ENCODE peak calls at places on chromosome 3, in seven cellular contexts. One of them, this sample, is unnamed.

GRCh38 chr3:105328338-105328730 is 38.4 kb upstream of the ALCAM start:
- DNase-seq in NCI-H2029: no peak
- DNase-seq in psoas muscle: no peak
- DNase-seq in MCF 10A: peak; percentile 71
- DNase-seq in GM06990: no peak
- DNase-seq in choroid plexus epithelial cell: no peak
- DNase-seq in HCT116: no peak
- DNase-seq in this sample: no peak

GRCh38 chr3:77232557-77232956 is 192.7 kb downstream of the ROBO2 start:
- DNase-seq in NCI-H2029: no peak
- DNase-seq in psoas muscle: no peak
- DNase-seq in MCF 10A: no peak
- DNase-seq in GM06990: no peak
- DNase-seq in choroid plexus epithelial cell: no peak
- DNase-seq in HCT116: no peak
- DNase-seq in this sample: no peak

GRCh38 chr3:126354776-126355175 is 2.4 kb downstream of the KLF15 start:
- DNase-seq in NCI-H2029: no peak
- DNase-seq in psoas muscle: no peak
- DNase-seq in MCF 10A: no peak
- DNase-seq in GM06990: no peak
- DNase-seq in choroid plexus epithelial cell: no peak
- DNase-seq in HCT116: no peak
- DNase-seq in this sample: no peak

GRCh38 chr3:122055215-122055614 is at the start of gene CD86:
- DNase-seq in NCI-H2029: no peak
- DNase-seq in psoas muscle: no peak
- DNase-seq in MCF 10A: no peak
- DNase-seq in GM06990: peak; percentile 76
- DNase-seq in choroid plexus epithelial cell: no peak
- DNase-seq in HCT116: no peak
- DNase-seq in this sample: no peak

GRCh38 chr3:157868168-157868567 is 238.1 kb downstream of the SHOX2 start:
- DNase-seq in NCI-H2029: no peak
- DNase-seq in psoas muscle: no peak
- DNase-seq in MCF 10A: peak; percentile 14
- DNase-seq in GM06990: no peak
- DNase-seq in choroid plexus epithelial cell: peak; percentile 50
- DNase-seq in HCT116: no peak
- DNase-seq in this sample: no peak

GRCh38 chr3:47227678-47228077 is 54.9 kb downstream of the KIF9 start:
- DNase-seq in NCI-H2029: no peak
- DNase-seq in psoas muscle: no peak
- DNase-seq in MCF 10A: no peak
- DNase-seq in GM06990: no peak
- DNase-seq in choroid plexus epithelial cell: peak; percentile 8
- DNase-seq in HCT116: no peak
- DNase-seq in this sample: no peak

GRCh38 chr3:117751691-117752090 is 1042.1 kb downstream of the TUSC7 start:
- DNase-seq in NCI-H2029: no peak
- DNase-seq in psoas muscle: no peak
- DNase-seq in MCF 10A: no peak
- DNase-seq in GM06990: no peak
- DNase-seq in choroid plexus epithelial cell: no peak
- DNase-seq in HCT116: no peak
- DNase-seq in this sample: no peak

GRCh38 chr3:37979798-37980476 is 10.6 kb upstream of the VILL start:
- DNase-seq in NCI-H2029: no peak
- DNase-seq in psoas muscle: no peak
- DNase-seq in MCF 10A: no peak
- DNase-seq in GM06990: no peak
- DNase-seq in choroid plexus epithelial cell: no peak
- DNase-seq in HCT116: no peak
- DNase-seq in this sample: no peak

GRCh38 chr3:102123590-102124190 is 274.4 kb downstream of the NFKBIZ start:
- DNase-seq in NCI-H2029: no peak
- DNase-seq in psoas muscle: no peak
- DNase-seq in MCF 10A: peak; percentile 47
- DNase-seq in GM06990: no peak
- DNase-seq in choroid plexus epithelial cell: peak; percentile 28
- DNase-seq in HCT116: no peak
- DNase-seq in this sample: no peak

GRCh38 chr3:26574766-26575165 is 47.8 kb upstream of the LRRC3B start:
- DNase-seq in NCI-H2029: no peak
- DNase-seq in psoas muscle: no peak
- DNase-seq in MCF 10A: no peak
- DNase-seq in GM06990: no peak
- DNase-seq in choroid plexus epithelial cell: no peak
- DNase-seq in HCT116: no peak
- DNase-seq in this sample: no peak

GRCh38 chr3:139037478-139037877 is 7.2 kb downstream of the PRR23C start:
- DNase-seq in NCI-H2029: no peak
- DNase-seq in psoas muscle: no peak
- DNase-seq in MCF 10A: no peak
- DNase-seq in GM06990: no peak
- DNase-seq in choroid plexus epithelial cell: no peak
- DNase-seq in HCT116: no peak
- DNase-seq in this sample: no peak

GRCh38 chr3:186772886-186773417 is 10.4 kb upstream of the EIF4A2 start:
- DNase-seq in NCI-H2029: no peak
- DNase-seq in psoas muscle: peak; percentile 72
- DNase-seq in MCF 10A: no peak
- DNase-seq in GM06990: peak; percentile 85
- DNase-seq in choroid plexus epithelial cell: no peak
- DNase-seq in HCT116: no peak
- DNase-seq in this sample: peak; percentile 6

GRCh38 chr3:48587686-48588085 is 7.4 kb downstream of the COL7A1 start:
- DNase-seq in NCI-H2029: no peak
- DNase-seq in psoas muscle: no peak
- DNase-seq in MCF 10A: no peak
- DNase-seq in GM06990: no peak
- DNase-seq in choroid plexus epithelial cell: no peak
- DNase-seq in HCT116: no peak
- DNase-seq in this sample: no peak

GRCh38 chr3:138681463-138682215 is 73.1 kb downstream of the FAIM start:
- DNase-seq in NCI-H2029: no peak
- DNase-seq in psoas muscle: no peak
- DNase-seq in MCF 10A: no peak
- DNase-seq in GM06990: no peak
- DNase-seq in choroid plexus epithelial cell: no peak
- DNase-seq in HCT116: no peak
- DNase-seq in this sample: no peak

GRCh38 chr3:57738406-57738805 is 17.7 kb upstream of the SLMAP start:
- DNase-seq in NCI-H2029: no peak
- DNase-seq in psoas muscle: no peak
- DNase-seq in MCF 10A: no peak
- DNase-seq in GM06990: no peak
- DNase-seq in choroid plexus epithelial cell: no peak
- DNase-seq in HCT116: no peak
- DNase-seq in this sample: no peak

GRCh38 chr3:158313344-158313927 is 203.5 kb downstream of the RSRC1 start:
- DNase-seq in NCI-H2029: peak; percentile 14
- DNase-seq in psoas muscle: no peak
- DNase-seq in MCF 10A: peak; percentile 52
- DNase-seq in GM06990: no peak
- DNase-seq in choroid plexus epithelial cell: peak; percentile 76
- DNase-seq in HCT116: peak; percentile 39
- DNase-seq in this sample: no peak

GRCh38 chr3:50567386-50568182 is at the start of gene C3orf18:
- DNase-seq in NCI-H2029: peak; percentile 60
- DNase-seq in psoas muscle: peak; percentile 94
- DNase-seq in MCF 10A: peak; percentile 69
- DNase-seq in GM06990: peak; percentile 95
- DNase-seq in choroid plexus epithelial cell: peak; percentile 93
- DNase-seq in HCT116: peak; percentile 57
- DNase-seq in this sample: peak; percentile 83

GRCh38 chr3:129316121-129317013 is 37.7 kb downstream of the HMCES start:
- DNase-seq in NCI-H2029: peak; percentile 43
- DNase-seq in psoas muscle: peak; percentile 86
- DNase-seq in MCF 10A: peak; percentile 82
- DNase-seq in GM06990: peak; percentile 82
- DNase-seq in choroid plexus epithelial cell: peak; percentile 88
- DNase-seq in HCT116: peak; percentile 64
- DNase-seq in this sample: peak; percentile 60

GRCh38 chr3:73669268-73669667 is 44.5 kb upstream of the PDZRN3 start:
- DNase-seq in NCI-H2029: no peak
- DNase-seq in psoas muscle: no peak
- DNase-seq in MCF 10A: no peak
- DNase-seq in GM06990: no peak
- DNase-seq in choroid plexus epithelial cell: peak; percentile 68
- DNase-seq in HCT116: no peak
- DNase-seq in this sample: no peak

GRCh38 chr3:99505646-99506269 is 132.6 kb upstream of the COL8A1 start:
- DNase-seq in NCI-H2029: no peak
- DNase-seq in psoas muscle: peak; percentile 33
- DNase-seq in MCF 10A: peak; percentile 93
- DNase-seq in GM06990: peak; percentile 68
- DNase-seq in choroid plexus epithelial cell: peak; percentile 95
- DNase-seq in HCT116: no peak
- DNase-seq in this sample: no peak